ENCODE peak calls at places on chromosome 4, in six cellular contexts. Q, W, M, G, E and J are unnamed samples.

GRCh38 chr4:76197971-76198410 is 15.6 kb downstream of the SCARB2 start:
- DNase-seq in Q (no peak), W (no peak), M (peak; percentile 82), G (no peak), E (no peak), J (no peak)

GRCh38 chr4:84126061-84126787 is 372.9 kb downstream of the NKX6-1 start:
- DNase-seq in Q (no peak), W (no peak), M (peak; percentile 60), G (no peak), E (no peak), J (no peak)

GRCh38 chr4:108527729-108528128 is 92.6 kb upstream of the RPL34 start:
- DNase-seq in Q (no peak), W (no peak), M (no peak), G (no peak), E (no peak), J (no peak)

GRCh38 chr4:123116412-123116811 is 194.0 kb upstream of the NUDT6 start:
- DNase-seq in Q (no peak), W (no peak), M (no peak), G (no peak), E (no peak), J (no peak)

GRCh38 chr4:88533937-88534750 is 10.6 kb upstream of the PYURF start:
- DNase-seq in Q (no peak), W (no peak), M (no peak), G (peak; percentile 77), E (no peak), J (no peak)

GRCh38 chr4:113328514-113328913 is 279.1 kb downstream of the ANK2 start:
- DNase-seq in Q (no peak), W (no peak), M (peak; percentile 37), G (no peak), E (no peak), J (peak; percentile 62)

GRCh38 chr4:36758779-36759178 is 477.4 kb downstream of the DTHD1 start:
- DNase-seq in Q (no peak), W (no peak), M (no peak), G (no peak), E (no peak), J (peak; percentile 48)

GRCh38 chr4:8641256-8641655 is 48.7 kb downstream of the CPZ start:
- DNase-seq in Q (no peak), W (no peak), M (no peak), G (no peak), E (no peak), J (no peak)

GRCh38 chr4:149518471-149518870 is 297.2 kb downstream of the IQCM start:
- DNase-seq in Q (no peak), W (no peak), M (no peak), G (peak; percentile 13), E (no peak), J (no peak)

GRCh38 chr4:182752158-182752910 is 164.9 kb downstream of the DCTD start:
- DNase-seq in Q (no peak), W (peak; percentile 65), M (no peak), G (peak; percentile 82), E (no peak), J (no peak)

GRCh38 chr4:144338148-144338547 is 197.6 kb upstream of the GYPA start:
- DNase-seq in Q (no peak), W (no peak), M (no peak), G (no peak), E (no peak), J (no peak)

GRCh38 chr4:132437117-132437516 is 712.0 kb upstream of the PCDH10 start:
- DNase-seq in Q (no peak), W (no peak), M (no peak), G (no peak), E (no peak), J (no peak)

GRCh38 chr4:183897193-183897592 is 7.9 kb upstream of the STOX2 start:
- DNase-seq in Q (no peak), W (no peak), M (no peak), G (no peak), E (no peak), J (no peak)

GRCh38 chr4:165398570-165398969 is 19.8 kb downstream of the CPE start:
- DNase-seq in Q (no peak), W (peak; percentile 70), M (peak; percentile 96), G (peak; percentile 46), E (no peak), J (no peak)

GRCh38 chr4:26789208-26789607 is 71.4 kb upstream of the STIM2 start:
- DNase-seq in Q (no peak), W (no peak), M (no peak), G (no peak), E (no peak), J (no peak)

GRCh38 chr4:186851291-186852077 is 127.8 kb upstream of the FAT1 start:
- DNase-seq in Q (no peak), W (no peak), M (no peak), G (no peak), E (no peak), J (no peak)

GRCh38 chr4:17502764-17503163 is 9.1 kb downstream of the QDPR start:
- DNase-seq in Q (no peak), W (no peak), M (no peak), G (peak; percentile 16), E (no peak), J (no peak)

GRCh38 chr4:44651425-44651824 is at the start of gene YIPF7:
- DNase-seq in Q (no peak), W (no peak), M (no peak), G (no peak), E (no peak), J (no peak)

GRCh38 chr4:78057600-78058560 is 757 bp downstream of the FRAS1 start:
- DNase-seq in Q (peak; percentile 3), W (no peak), M (peak; percentile 68), G (no peak), E (no peak), J (no peak)

GRCh38 chr4:21790437-21791029 is 158.0 kb downstream of the KCNIP4 start:
- DNase-seq in Q (no peak), W (no peak), M (peak; percentile 68), G (peak; percentile 35), E (no peak), J (no peak)